ENCODE peak calls at places on chromosomes 11 and 22, in six cellular contexts. R is HCT116, K is SK-N-SH, M is K562, I is H1, O is GM12878. P is an unnamed sample. For H3K9me3, the result is how much of the 10 kb centered on the place peaks cover.

GRCh38 chr11:106466441-106467190 is 389.2 kb downstream of the AASDHPPT start:
- DNase-seq in O (no peak), M (no peak), R (no peak), K (no peak), I (no peak), P (peak)

GRCh38 chr11:123251656-123252344 is 56.8 kb upstream of the CLMP start:
- DNase-seq in K (no peak), I (no peak), O (no peak), R (no peak), M (no peak), P (no peak)

GRCh38 chr22:36155702-36156101 is 4.9 kb downstream of the APOL3 start:
- DNase-seq in R (no peak), O (no peak), M (peak), I (no peak), K (no peak), P (peak)

GRCh38 chr22:38353142-38353629 is 36.0 kb upstream of the CSNK1E start:
- DNase-seq in I (peak), O (no peak), K (peak), M (peak), R (peak), P (no peak)

GRCh38 chr11:8267280-8267679 is 3.6 kb upstream of the LMO1 start:
- DNase-seq in M (no peak), O (no peak), R (no peak), I (no peak), K (no peak), P (no peak)

GRCh38 chr11:64459016-64459415 is 100.1 kb downstream of the RPS6KA4 start:
- DNase-seq in R (no peak), I (no peak), K (no peak), M (no peak), O (no peak), P (no peak)

GRCh38 chr11:122781378-122782040 is 56.8 kb upstream of the CRTAM start:
- DNase-seq in O (no peak), K (peak), R (peak), M (peak), I (peak), P (peak)

GRCh38 chr11:133936136-133936535 is 20.6 kb downstream of the IGSF9B start:
- DNase-seq in M (no peak), K (peak), R (no peak), I (no peak), O (no peak), P (no peak)

GRCh38 chr22:26617251-26618199 is at the start of gene CRYBB1:
- DNase-seq in O (no peak), R (no peak), I (no peak), M (peak), K (peak), P (no peak)

GRCh38 chr11:128392259-128392658 is 195.1 kb downstream of the ETS1 start:
- DNase-seq in K (no peak), O (no peak), M (no peak), R (no peak), I (no peak), P (no peak)

GRCh38 chr11:35717043-35717442 is 54.5 kb downstream of the TRIM44 start:
- DNase-seq in M (no peak), K (no peak), I (no peak), R (no peak), O (no peak), P (no peak)

GRCh38 chr11:61752117-61752924 is at the start of gene MYRF:
- DNase-seq in R (no peak), M (peak), I (no peak), K (peak), O (no peak), P (no peak)

GRCh38 chr11:3136542-3137455 is 28.3 kb downstream of the OSBPL5 start:
- DNase-seq in K (no peak), R (no peak), M (no peak), O (no peak), I (no peak), P (no peak)

GRCh38 chr11:107011977-107012376 is 6.3 kb downstream of the GUCY1A2 start:
- DNase-seq in K (no peak), R (no peak), O (no peak), M (no peak), I (no peak), P (no peak)

GRCh38 chr22:49154433-49154832 is 673.2 kb downstream of the BRD1 start:
- DNase-seq in O (no peak), I (no peak), M (no peak), K (no peak), R (no peak), P (no peak)

GRCh38 chr22:49157529-49158339 is 669.9 kb downstream of the BRD1 start:
- DNase-seq in M (no peak), R (no peak), O (no peak), K (no peak), I (no peak), P (no peak)

GRCh38 chr22:49156662-49157285 is 670.9 kb downstream of the BRD1 start:
- DNase-seq in O (no peak), R (no peak), K (peak), I (no peak), M (no peak), P (no peak)

GRCh38 chr22:49155039-49155808 is 672.4 kb downstream of the BRD1 start:
- DNase-seq in I (no peak), M (no peak), R (no peak), K (no peak), O (no peak), P (no peak)

DNA sequence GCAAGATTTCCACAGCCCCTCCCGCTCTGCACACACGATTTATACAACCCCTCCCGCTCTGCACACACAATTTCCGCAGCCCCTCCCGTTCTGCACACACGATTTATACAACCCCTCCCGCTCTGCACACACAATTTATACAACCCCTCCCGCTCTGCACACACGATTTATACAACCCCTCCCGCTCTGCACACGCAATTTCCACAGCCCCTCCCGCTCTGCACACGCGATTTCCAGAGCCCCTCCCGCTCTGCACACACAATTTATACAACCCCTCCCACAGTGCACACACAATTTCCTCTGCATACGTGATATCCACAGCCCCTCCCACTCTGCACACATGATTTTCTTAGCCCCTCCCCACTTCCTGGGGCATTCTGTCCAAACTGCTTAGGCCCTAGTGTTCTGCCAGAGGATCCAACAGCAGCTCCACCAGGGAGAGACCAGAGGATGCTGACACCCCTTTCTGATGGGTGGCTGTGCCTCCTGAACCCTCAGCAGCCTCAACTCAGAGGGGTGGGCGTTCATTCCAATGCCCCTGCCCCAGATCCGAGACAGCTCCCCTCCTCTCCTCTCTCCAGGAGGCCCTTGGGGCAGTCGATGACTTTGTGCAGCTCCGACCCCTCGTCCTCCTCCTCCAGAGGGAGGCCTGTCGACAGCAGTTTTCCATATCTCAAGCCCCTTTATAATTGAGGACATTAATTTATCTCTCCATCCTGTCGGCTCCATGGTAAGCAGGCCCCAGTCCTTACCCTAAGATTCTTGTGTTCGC is 671.7 kb downstream of the BRD1 start:
- DNase-seq in K (peak), I (no peak), R (no peak), M (no peak), O (no peak), P (no peak)
- H3K9me3 ChIP-seq in K (under half), I (under half), R (under half), M (under half), O (under half), P (under half)

GRCh38 chr11:27858901-27859300 is 158.6 kb upstream of the BDNF start:
- DNase-seq in R (no peak), M (no peak), K (no peak), O (no peak), I (no peak), P (no peak)
- TF ChIP-seq POLR2AphosphoS5 in R (no peak), M (no peak), K (no peak), O (no peak), I (no peak), P (no peak)

GRCh38 chr22:22684605-22685561 is 40.5 kb downstream of the GGTLC2 start:
- DNase-seq in M (peak), I (no peak), K (no peak), R (no peak), O (no peak), P (no peak)
- TF ChIP-seq JUND in M (no peak), I (no peak), K (no peak), R (no peak), O (no peak), P (no peak)

GRCh38 chr22:48209473-48210271 is 1447.2 kb downstream of the TBC1D22A start:
- DNase-seq in O (no peak), I (no peak), M (no peak), R (no peak), K (no peak), P (no peak)

GRCh38 chr22:48210812-48211211 is 1448.4 kb downstream of the TBC1D22A start:
- DNase-seq in I (no peak), K (no peak), R (no peak), M (no peak), O (no peak), P (no peak)

GRCh38 chr22:48212727-48213126 is 1450.3 kb downstream of the TBC1D22A start:
- DNase-seq in O (no peak), I (no peak), K (no peak), M (no peak), R (no peak), P (no peak)

GRCh38 chr22:48205790-48206189 is 1443.3 kb downstream of the TBC1D22A start:
- DNase-seq in K (no peak), M (no peak), R (no peak), I (no peak), O (no peak), P (no peak)

DNA sequence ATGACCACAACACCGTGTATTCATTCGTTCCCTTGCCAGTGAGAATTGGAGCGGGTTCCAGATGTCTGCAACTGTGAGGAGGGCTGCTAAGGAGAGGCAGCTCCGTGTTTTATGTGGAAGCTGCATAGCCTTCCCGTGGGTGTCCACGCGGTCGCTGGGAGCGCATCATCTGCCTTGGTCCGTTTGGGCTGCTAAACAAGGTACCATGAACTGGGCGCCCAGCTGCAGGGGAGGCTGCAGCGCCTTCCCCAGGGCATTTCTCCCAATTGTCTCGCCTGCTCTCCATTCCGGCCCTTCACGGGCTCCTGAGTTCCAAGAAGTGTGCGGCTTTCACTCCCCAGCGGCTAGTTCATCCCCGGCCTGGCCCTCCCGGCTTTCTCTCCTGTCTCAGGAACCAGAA is 1446.4 kb downstream of the TBC1D22A start:
- DNase-seq in R (no peak), K (no peak), I (no peak), O (no peak), M (no peak), P (no peak)
- H3K9me3 ChIP-seq in R (under half), K (under half), I (under half), O (under half), M (under half), P (under half)

DNA sequence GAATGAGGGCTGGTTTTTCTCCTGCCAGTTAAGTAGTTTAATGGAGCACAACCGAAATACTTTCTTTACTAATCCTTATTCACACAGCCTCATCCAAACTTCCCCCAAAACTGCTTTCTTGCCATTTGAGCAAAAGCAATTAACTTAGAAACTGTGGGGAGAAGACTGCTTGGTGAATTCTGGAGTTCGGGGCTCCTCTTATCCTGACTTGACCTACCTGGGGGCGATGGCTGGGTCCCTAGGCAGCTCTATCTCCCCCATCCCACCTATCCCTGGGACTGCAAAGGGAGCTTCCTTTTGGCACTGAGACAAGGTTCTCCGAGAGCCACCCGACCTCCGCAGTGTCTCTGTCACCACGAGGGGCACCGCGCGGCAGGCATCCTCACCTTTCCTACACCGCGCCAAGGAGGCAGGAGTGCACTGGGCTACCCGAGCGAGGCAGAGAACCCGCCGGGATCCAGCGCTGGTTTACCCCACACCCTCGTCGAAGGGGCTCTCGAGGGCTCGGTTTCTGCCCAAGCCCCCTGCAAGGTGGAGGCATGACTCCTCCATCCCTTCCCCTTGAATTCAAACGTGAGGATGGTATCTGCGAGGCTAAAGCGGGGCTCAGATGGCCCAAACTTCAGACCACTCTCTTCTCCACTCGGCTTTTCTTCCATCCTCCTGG is 731 bp downstream of the DESI1 start:
- DNase-seq in R (no peak), I (no peak), O (no peak), K (peak), M (peak), P (peak)
- TF ChIP-seq POLR2AphosphoS5 in R (no peak), I (peak), O (no peak), K (no peak), M (no peak), P (no peak)

DNA sequence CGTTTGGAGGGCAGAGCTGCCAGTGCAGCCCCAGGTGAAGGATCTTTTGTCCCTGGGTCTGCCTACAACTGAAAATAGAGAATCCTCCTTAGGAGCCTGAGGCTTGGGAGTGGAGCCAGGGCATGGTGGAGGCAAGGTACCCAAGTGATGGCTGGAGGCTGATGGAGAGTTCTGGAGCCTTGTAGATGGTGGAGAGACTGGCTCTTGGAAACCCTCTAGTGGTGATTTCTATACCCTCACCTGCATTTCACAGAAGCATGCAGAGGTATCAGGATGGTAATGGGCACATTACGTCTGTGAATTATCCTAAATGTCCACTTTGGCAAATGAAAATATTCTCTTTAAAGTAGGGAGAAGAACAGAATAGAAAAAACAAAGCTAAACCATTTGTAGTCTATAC is 44.4 kb downstream of the INSC start:
- DNase-seq in R (peak), O (no peak), I (no peak), K (peak), M (peak), P (no peak)
- TF ChIP-seq JUND in R (no peak), O (no peak), I (no peak), K (no peak), M (no peak), P (no peak)

GRCh38 chr22:47919893-47920292 is 1157.4 kb downstream of the TBC1D22A start:
- DNase-seq in I (no peak), O (no peak), M (no peak), R (no peak), K (no peak), P (no peak)
- H3K9me3 ChIP-seq in I (half or more), O (under half), M (under half), R (under half), K (under half), P (under half)

GRCh38 chr11:119832536-119832935 is 103.5 kb upstream of the NECTIN1 start:
- DNase-seq in K (peak), M (peak), O (no peak), I (no peak), R (no peak), P (peak)
- TF ChIP-seq POLR2AphosphoS5 in K (no peak), M (no peak), O (no peak), I (no peak), R (no peak), P (no peak)

P was measured in HepG2.